ENCODE peak calls at places on chromosomes 1 and 21, in six cellular contexts. One of them, this sample, is unnamed.

GRCh38 chr21:41680444-41681335 is 86.2 kb downstream of the RIPK4 start:
- DNase-seq in HCT116: no peak
- DNase-seq in K562: no peak
- DNase-seq in H1: no peak
- DNase-seq in HepG2: no peak
- DNase-seq in GM12878: no peak
- DNase-seq in this sample: no peak

GRCh38 chr1:33007190-33008050 is 29.3 kb downstream of the AK2 start:
- DNase-seq in HCT116: peak; percentile 57
- DNase-seq in K562: peak; percentile 40
- DNase-seq in H1: no peak
- DNase-seq in HepG2: peak; percentile 61
- DNase-seq in GM12878: no peak
- DNase-seq in this sample: no peak

GRCh38 chr1:234851450-234852438 is 241.8 kb upstream of the IRF2BP2 start:
- DNase-seq in HCT116: no peak
- DNase-seq in K562: no peak
- DNase-seq in H1: no peak
- DNase-seq in HepG2: no peak
- DNase-seq in GM12878: no peak
- DNase-seq in this sample: no peak

GRCh38 chr1:101235696-101236545 is 898 bp upstream of the S1PR1 start:
- DNase-seq in HCT116: no peak
- DNase-seq in K562: no peak
- DNase-seq in H1: no peak
- DNase-seq in HepG2: no peak
- DNase-seq in GM12878: peak; percentile 90
- DNase-seq in this sample: no peak

GRCh38 chr1:233055879-233056641 is 105.6 kb downstream of the NTPCR start:
- DNase-seq in HCT116: no peak
- DNase-seq in K562: no peak
- DNase-seq in H1: no peak
- DNase-seq in HepG2: no peak
- DNase-seq in GM12878: no peak
- DNase-seq in this sample: no peak

GRCh38 chr21:42062543-42063022 is 8.5 kb upstream of the UMODL1 start:
- DNase-seq in HCT116: no peak
- DNase-seq in K562: no peak
- DNase-seq in H1: no peak
- DNase-seq in HepG2: no peak
- DNase-seq in GM12878: peak; percentile 82
- DNase-seq in this sample: no peak

GRCh38 chr1:5813480-5813879 is 178.7 kb downstream of the NPHP4 start:
- DNase-seq in HCT116: no peak
- DNase-seq in K562: no peak
- DNase-seq in H1: no peak
- DNase-seq in HepG2: no peak
- DNase-seq in GM12878: no peak
- DNase-seq in this sample: no peak

GRCh38 chr1:176073524-176074157 is 133.4 kb downstream of the COP1 start:
- DNase-seq in HCT116: peak; percentile 52
- DNase-seq in K562: peak; percentile 54
- DNase-seq in H1: no peak
- DNase-seq in HepG2: peak; percentile 57
- DNase-seq in GM12878: peak; percentile 7
- DNase-seq in this sample: peak; percentile 74

GRCh38 chr1:40932004-40932403 is 47.5 kb upstream of the CTPS1 start:
- DNase-seq in HCT116: no peak
- DNase-seq in K562: no peak
- DNase-seq in H1: no peak
- DNase-seq in HepG2: peak; percentile 52
- DNase-seq in GM12878: no peak
- DNase-seq in this sample: no peak

GRCh38 chr1:6144622-6145021 is 35.5 kb downstream of the CHD5 start:
- DNase-seq in HCT116: no peak
- DNase-seq in K562: no peak
- DNase-seq in H1: no peak
- DNase-seq in HepG2: no peak
- DNase-seq in GM12878: no peak
- DNase-seq in this sample: no peak

GRCh38 chr21:46404306-46404705 is 54.4 kb upstream of the DIP2A start:
- DNase-seq in HCT116: no peak
- DNase-seq in K562: no peak
- DNase-seq in H1: no peak
- DNase-seq in HepG2: no peak
- DNase-seq in GM12878: no peak
- DNase-seq in this sample: no peak

GRCh38 chr1:219296430-219296850 is 122.8 kb downstream of the LYPLAL1 start:
- DNase-seq in HCT116: no peak
- DNase-seq in K562: no peak
- DNase-seq in H1: no peak
- DNase-seq in HepG2: no peak
- DNase-seq in GM12878: no peak
- DNase-seq in this sample: no peak

GRCh38 chr1:225597926-225598575 is 54.9 kb downstream of the ENAH start:
- DNase-seq in HCT116: no peak
- DNase-seq in K562: no peak
- DNase-seq in H1: no peak
- DNase-seq in HepG2: no peak
- DNase-seq in GM12878: no peak
- DNase-seq in this sample: no peak

GRCh38 chr21:27813750-27814149 is 846.9 kb upstream of the ADAMTS5 start:
- DNase-seq in HCT116: no peak
- DNase-seq in K562: no peak
- DNase-seq in H1: no peak
- DNase-seq in HepG2: no peak
- DNase-seq in GM12878: no peak
- DNase-seq in this sample: no peak

GRCh38 chr1:27789511-27790154 is 16.6 kb downstream of the STX12 start:
- DNase-seq in HCT116: no peak
- DNase-seq in K562: no peak
- DNase-seq in H1: no peak
- DNase-seq in HepG2: no peak
- DNase-seq in GM12878: no peak
- DNase-seq in this sample: no peak

GRCh38 chr1:98732985-98733781 is 71.7 kb downstream of the SNX7 start:
- DNase-seq in HCT116: no peak
- DNase-seq in K562: no peak
- DNase-seq in H1: no peak
- DNase-seq in HepG2: no peak
- DNase-seq in GM12878: peak; percentile 24
- DNase-seq in this sample: no peak

GRCh38 chr21:29462475-29462874 is 163.8 kb downstream of the BACH1 start:
- DNase-seq in HCT116: no peak
- DNase-seq in K562: no peak
- DNase-seq in H1: no peak
- DNase-seq in HepG2: no peak
- DNase-seq in GM12878: peak; percentile 8
- DNase-seq in this sample: no peak

GRCh38 chr1:21174638-21175323 is 1.9 kb downstream of the EIF4G3 start:
- DNase-seq in HCT116: no peak
- DNase-seq in K562: no peak
- DNase-seq in H1: no peak
- DNase-seq in HepG2: peak; percentile 29
- DNase-seq in GM12878: no peak
- DNase-seq in this sample: no peak

GRCh38 chr1:94399449-94399848 is 18.7 kb upstream of the ABCD3 start:
- DNase-seq in HCT116: no peak
- DNase-seq in K562: no peak
- DNase-seq in H1: no peak
- DNase-seq in HepG2: no peak
- DNase-seq in GM12878: no peak
- DNase-seq in this sample: no peak

GRCh38 chr21:17611414-17612022 is 1.2 kb downstream of the BTG3 start:
- DNase-seq in HCT116: peak; percentile 74
- DNase-seq in K562: peak; percentile 50
- DNase-seq in H1: no peak
- DNase-seq in HepG2: peak; percentile 55
- DNase-seq in GM12878: peak; percentile 59
- DNase-seq in this sample: peak; percentile 59

GRCh38 chr1:60762176-60762575 is 320.2 kb upstream of the NFIA start:
- DNase-seq in HCT116: no peak
- DNase-seq in K562: no peak
- DNase-seq in H1: no peak
- DNase-seq in HepG2: no peak
- DNase-seq in GM12878: no peak
- DNase-seq in this sample: no peak

GRCh38 chr1:174291059-174291458 is 131.7 kb downstream of the RABGAP1L start:
- DNase-seq in HCT116: no peak
- DNase-seq in K562: no peak
- DNase-seq in H1: no peak
- DNase-seq in HepG2: no peak
- DNase-seq in GM12878: no peak
- DNase-seq in this sample: no peak

GRCh38 chr21:44920694-44921604 is at the start of gene ITGB2:
- DNase-seq in HCT116: no peak
- DNase-seq in K562: no peak
- DNase-seq in H1: no peak
- DNase-seq in HepG2: no peak
- DNase-seq in GM12878: no peak
- DNase-seq in this sample: no peak

GRCh38 chr1:6683434-6683833 is 18.2 kb downstream of the DNAJC11 start:
- DNase-seq in HCT116: no peak
- DNase-seq in K562: no peak
- DNase-seq in H1: no peak
- DNase-seq in HepG2: no peak
- DNase-seq in GM12878: no peak
- DNase-seq in this sample: no peak

GRCh38 chr21:45074818-45075605 is 632 bp downstream of the ADARB1 start:
- DNase-seq in HCT116: no peak
- DNase-seq in K562: peak; percentile 81
- DNase-seq in H1: no peak
- DNase-seq in HepG2: no peak
- DNase-seq in GM12878: no peak
- DNase-seq in this sample: no peak

GRCh38 chr21:41867313-41867712 is 11.8 kb downstream of the PRDM15 start:
- DNase-seq in HCT116: no peak
- DNase-seq in K562: no peak
- DNase-seq in H1: no peak
- DNase-seq in HepG2: no peak
- DNase-seq in GM12878: no peak
- DNase-seq in this sample: no peak

GRCh38 chr1:26349196-26349885 is 4.6 kb downstream of the CRYBG2 start:
- DNase-seq in HCT116: no peak
- DNase-seq in K562: no peak
- DNase-seq in H1: no peak
- DNase-seq in HepG2: no peak
- DNase-seq in GM12878: no peak
- DNase-seq in this sample: no peak

GRCh38 chr1:162292422-162292849 is 84.2 kb downstream of the SPATA46 start:
- DNase-seq in HCT116: no peak
- DNase-seq in K562: no peak
- DNase-seq in H1: no peak
- DNase-seq in HepG2: no peak
- DNase-seq in GM12878: no peak
- DNase-seq in this sample: no peak

GRCh38 chr1:35726814-35727433 is 8.2 kb upstream of the C1orf216 start:
- DNase-seq in HCT116: peak; percentile 24
- DNase-seq in K562: peak; percentile 72
- DNase-seq in H1: no peak
- DNase-seq in HepG2: peak; percentile 53
- DNase-seq in GM12878: no peak
- DNase-seq in this sample: peak; percentile 74

GRCh38 chr1:160621633-160622413 is 25.0 kb downstream of the SLAMF1 start:
- DNase-seq in HCT116: no peak
- DNase-seq in K562: no peak
- DNase-seq in H1: no peak
- DNase-seq in HepG2: no peak
- DNase-seq in GM12878: no peak
- DNase-seq in this sample: no peak

DNA sequence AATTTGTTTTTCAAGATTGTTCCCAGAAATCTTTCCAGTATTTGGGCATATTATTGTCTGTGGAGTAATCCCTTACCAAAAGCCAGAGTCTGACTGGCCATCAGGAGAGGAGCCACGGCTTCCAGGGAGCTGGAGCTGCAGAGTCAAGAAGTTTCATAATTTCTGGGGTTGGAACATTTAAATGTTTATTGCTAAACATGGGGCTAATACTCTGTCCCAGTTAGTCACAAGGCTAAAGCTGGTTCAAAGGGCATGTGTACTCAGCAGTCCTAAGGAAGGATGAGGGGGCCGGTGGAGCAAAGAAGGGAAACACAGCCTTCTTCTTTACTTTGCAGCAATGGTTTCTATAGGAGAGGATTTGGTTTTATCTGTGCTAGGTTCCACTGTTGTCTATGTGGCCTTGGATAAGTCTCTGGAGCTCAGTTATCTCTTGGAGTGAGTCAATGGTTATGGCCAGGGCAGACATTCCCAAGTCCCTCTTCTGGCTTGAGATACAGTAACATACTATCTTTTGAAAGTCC is 9.5 kb downstream of the DENND2D start:
- DNase-seq in HCT116: no peak
- DNase-seq in K562: no peak
- DNase-seq in H1: no peak
- DNase-seq in HepG2: no peak
- DNase-seq in GM12878: no peak
- DNase-seq in this sample: no peak
- TF ChIP-seq ZNF274 in HCT116: no peak
- TF ChIP-seq ZNF274 in K562: no peak
- TF ChIP-seq ZNF274 in H1: no peak
- TF ChIP-seq ZNF274 in HepG2: no peak
- TF ChIP-seq ZNF274 in GM12878: no peak
- TF ChIP-seq ZNF274 in this sample: no peak

DNA sequence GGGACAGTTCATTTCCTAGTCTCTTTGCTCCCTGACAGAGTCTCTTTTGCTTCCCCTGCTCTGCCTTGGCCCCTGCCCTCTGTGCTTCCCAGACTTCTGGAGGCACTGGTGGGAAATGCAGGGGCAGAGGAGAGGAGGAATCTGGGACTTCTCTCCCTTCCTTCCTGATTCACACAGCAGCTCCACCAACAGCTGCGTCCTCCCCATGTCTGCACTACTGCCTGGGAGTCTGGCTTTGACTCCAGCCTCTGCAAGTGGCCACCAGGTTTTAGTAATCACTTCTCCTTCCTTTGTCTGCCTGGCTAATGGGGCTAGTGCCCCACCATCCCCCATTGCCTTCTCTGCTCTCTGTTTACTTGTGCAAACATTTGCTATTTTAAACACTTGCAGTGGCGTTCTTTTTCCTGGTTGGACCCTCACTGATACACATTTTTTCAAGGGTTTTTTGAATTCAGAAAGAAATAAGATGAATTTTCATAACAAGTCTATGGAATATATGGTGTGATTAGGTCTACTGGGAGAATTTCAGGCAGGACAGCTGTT is 21.9 kb downstream of the FASLG start:
- DNase-seq in HCT116: no peak
- DNase-seq in K562: no peak
- DNase-seq in H1: no peak
- DNase-seq in HepG2: no peak
- DNase-seq in GM12878: no peak
- DNase-seq in this sample: no peak
- H3K4me3 ChIP-seq in HCT116: no peak overlapping the region
- H3K4me3 ChIP-seq in K562: no peak overlapping the region
- H3K4me3 ChIP-seq in H1: no peak overlapping the region
- H3K4me3 ChIP-seq in HepG2: no peak overlapping the region
- H3K4me3 ChIP-seq in GM12878: no peak overlapping the region
- H3K4me3 ChIP-seq in this sample: no peak overlapping the region

GRCh38 chr1:164699815-164700491 is 141.0 kb downstream of the PBX1 start:
- DNase-seq in HCT116: no peak
- DNase-seq in K562: no peak
- DNase-seq in H1: no peak
- DNase-seq in HepG2: no peak
- DNase-seq in GM12878: no peak
- DNase-seq in this sample: no peak
- TF ChIP-seq YY1 in HCT116: no peak
- TF ChIP-seq YY1 in K562: no peak
- TF ChIP-seq YY1 in H1: no peak
- TF ChIP-seq YY1 in HepG2: no peak
- TF ChIP-seq YY1 in GM12878: no peak
- TF ChIP-seq YY1 in this sample: no peak

GRCh38 chr1:152869808-152870419 is 8.2 kb upstream of the SMCP start:
- DNase-seq in HCT116: peak; percentile 61
- DNase-seq in K562: peak; percentile 81
- DNase-seq in H1: no peak
- DNase-seq in HepG2: peak; percentile 60
- DNase-seq in GM12878: peak; percentile 40
- DNase-seq in this sample: peak; percentile 77
- TF ChIP-seq ZNF274 in HCT116: no peak
- TF ChIP-seq ZNF274 in K562: no peak
- TF ChIP-seq ZNF274 in H1: no peak
- TF ChIP-seq ZNF274 in HepG2: no peak
- TF ChIP-seq ZNF274 in GM12878: no peak
- TF ChIP-seq ZNF274 in this sample: no peak

This sample was measured in NT2/D1.